ENCODE peak calls at places on chromosomes 2 and 18, in six cellular contexts. K is sigmoid colon, R is hepatocyte, E is tibial artery, N is right atrium auricular region, Z is IMR-90. I is an unnamed sample. For H3K9me3, the result is how much of the 10 kb centered on the place peaks cover.

GRCh38 chr2:197307933-197308521 is 2.6 kb downstream of the ANKRD44 start:
- DNase-seq in K (no peak), R (no peak), E (no peak), N (no peak), Z (no peak), I (no peak)

GRCh38 chr2:160859086-160859485 is 301.1 kb upstream of the TANK start:
- DNase-seq in K (no peak), R (peak), E (no peak), N (no peak), Z (no peak), I (no peak)

GRCh38 chr2:186891219-186891621 is 42.2 kb upstream of the ZSWIM2 start:
- DNase-seq in K (no peak), R (no peak), E (no peak), N (no peak), Z (no peak), I (no peak)

GRCh38 chr2:64875368-64875767 is 113.8 kb upstream of the SLC1A4 start:
- DNase-seq in K (no peak), R (no peak), E (no peak), N (no peak), Z (no peak), I (no peak)

GRCh38 chr2:46780411-46780800 is 135.2 kb downstream of the MCFD2 start:
- DNase-seq in K (peak), R (no peak), E (no peak), N (no peak), Z (no peak), I (no peak)

GRCh38 chr18:48639772-48640432 is 101.1 kb downstream of the CTIF start:
- DNase-seq in K (no peak), R (no peak), E (no peak), N (no peak), Z (no peak), I (no peak)

GRCh38 chr2:132416080-132416911 is at the start of gene GPR39:
- DNase-seq in K (peak), R (peak), E (peak), N (peak), Z (peak), I (peak)

GRCh38 chr18:55328301-55328700 is 259.7 kb downstream of the TCF4 start:
- DNase-seq in K (no peak), R (no peak), E (no peak), N (no peak), Z (peak), I (no peak)

GRCh38 chr2:39930175-39930926 is 151.3 kb upstream of the THUMPD2 start:
- DNase-seq in K (no peak), R (no peak), E (no peak), N (no peak), Z (no peak), I (no peak)

GRCh38 chr2:181959508-181959907 is 26.1 kb upstream of the PPP1R1C start:
- DNase-seq in K (no peak), R (no peak), E (no peak), N (no peak), Z (peak), I (no peak)

GRCh38 chr18:63025251-63025710 is 294.3 kb downstream of the BCL2 start:
- DNase-seq in K (no peak), R (peak), E (no peak), N (no peak), Z (no peak), I (no peak)

GRCh38 chr2:237863659-237864029 is 4.2 kb downstream of the RAMP1 start:
- DNase-seq in K (no peak), R (no peak), E (no peak), N (no peak), Z (no peak), I (no peak)

GRCh38 chr2:15620857-15621471 is 29.3 kb downstream of the DDX1 start:
- DNase-seq in K (no peak), R (no peak), E (no peak), N (no peak), Z (no peak), I (no peak)

GRCh38 chr2:85511008-85511895 is 27.7 kb upstream of the MAT2A start:
- DNase-seq in K (no peak), R (no peak), E (no peak), N (no peak), Z (peak), I (no peak)

GRCh38 chr2:174158003-174158402 is 90.3 kb downstream of the OLA1 start:
- DNase-seq in K (no peak), R (peak), E (no peak), N (no peak), Z (no peak), I (no peak)

GRCh38 chr2:237451582-237452469 is 35.2 kb upstream of the MLPH start:
- DNase-seq in K (no peak), R (no peak), E (no peak), N (no peak), Z (peak), I (no peak)

GRCh38 chr2:54073796-54074195 is 41.6 kb upstream of the ACYP2 start:
- DNase-seq in K (no peak), R (peak), E (no peak), N (no peak), Z (peak), I (no peak)

GRCh38 chr2:71609958-71610357 is 156.6 kb downstream of the DYSF start:
- DNase-seq in K (peak), R (peak), E (no peak), N (no peak), Z (peak), I (no peak)

GRCh38 chr18:48459471-48459870 is 50.3 kb upstream of the ZBTB7C start:
- DNase-seq in K (no peak), R (no peak), E (no peak), N (peak), Z (no peak), I (no peak)

GRCh38 chr2:127012868-127013267 is 94.1 kb downstream of the BIN1 start:
- DNase-seq in K (no peak), R (no peak), E (no peak), N (no peak), Z (peak), I (no peak)

GRCh38 chr2:69083126-69083733 is 70.3 kb downstream of the ANTXR1 start:
- DNase-seq in K (no peak), R (peak), E (no peak), N (no peak), Z (peak), I (no peak)

GRCh38 chr2:218980800-218981389 is 4.1 kb downstream of the FEV start:
- DNase-seq in K (peak), R (no peak), E (no peak), N (no peak), Z (no peak), I (no peak)

GRCh38 chr2:214557884-214558283 is 147.0 kb downstream of the VWC2L start:
- DNase-seq in K (no peak), R (peak), E (no peak), N (no peak), Z (no peak), I (no peak)

GRCh38 chr2:156345582-156345981 is 13.1 kb upstream of the NR4A2 start:
- DNase-seq in K (no peak), R (no peak), E (no peak), N (no peak), Z (no peak), I (no peak)

GRCh38 chr2:209763106-209763505 is 8.5 kb upstream of the UNC80 start:
- DNase-seq in K (no peak), R (no peak), E (no peak), N (no peak), Z (no peak), I (no peak)

GRCh38 chr2:24045511-24046508 is 1.4 kb downstream of the WDCP start:
- DNase-seq in K (no peak), R (no peak), E (no peak), N (no peak), Z (no peak), I (no peak)

GRCh38 chr2:117436697-117437096 is 377.8 kb upstream of the DDX18 start:
- DNase-seq in K (no peak), R (no peak), E (no peak), N (no peak), Z (no peak), I (no peak)

GRCh38 chr2:218500501-218501060 is 67.6 kb downstream of the USP37 start:
- DNase-seq in K (no peak), R (no peak), E (no peak), N (no peak), Z (no peak), I (no peak)

GRCh38 chr2:41899189-41899588 is 148.6 kb upstream of the PKDCC start:
- DNase-seq in K (no peak), R (peak), E (no peak), N (no peak), Z (peak), I (no peak)

GRCh38 chr2:74991977-74992376 is 33.5 kb downstream of the POLE4 start:
- DNase-seq in K (no peak), R (peak), E (no peak), N (no peak), Z (peak), I (no peak)

GRCh38 chr2:81007104-81007503 is 702.6 kb upstream of the LRRTM1 start:
- DNase-seq in K (no peak), R (no peak), E (no peak), N (no peak), Z (no peak), I (no peak)

DNA sequence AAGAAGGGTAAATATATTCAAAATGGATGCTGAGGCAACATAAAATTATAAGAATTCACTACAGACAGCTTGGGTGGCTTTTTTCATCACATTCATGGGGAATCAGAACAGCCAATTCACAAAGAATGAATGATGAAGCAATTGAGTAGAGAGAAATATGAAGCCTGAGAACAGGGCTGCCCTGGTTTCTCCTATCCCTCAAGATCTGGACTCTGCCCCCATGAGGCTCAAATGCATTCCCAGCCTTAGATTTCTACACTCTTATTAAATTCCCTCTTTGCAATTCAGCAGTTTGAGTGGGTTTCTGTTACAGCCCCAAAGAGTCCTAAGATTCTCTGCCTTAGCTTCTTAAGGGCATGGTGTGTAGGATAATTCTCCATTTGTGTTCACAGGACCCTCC is 172.5 kb downstream of the MAIP1 start:
- DNase-seq in K (no peak), R (peak), E (no peak), N (no peak), Z (peak), I (peak)
- TF ChIP-seq CTCF in K (no peak), R (no peak), E (no peak), N (no peak), Z (peak), I (peak)

DNA sequence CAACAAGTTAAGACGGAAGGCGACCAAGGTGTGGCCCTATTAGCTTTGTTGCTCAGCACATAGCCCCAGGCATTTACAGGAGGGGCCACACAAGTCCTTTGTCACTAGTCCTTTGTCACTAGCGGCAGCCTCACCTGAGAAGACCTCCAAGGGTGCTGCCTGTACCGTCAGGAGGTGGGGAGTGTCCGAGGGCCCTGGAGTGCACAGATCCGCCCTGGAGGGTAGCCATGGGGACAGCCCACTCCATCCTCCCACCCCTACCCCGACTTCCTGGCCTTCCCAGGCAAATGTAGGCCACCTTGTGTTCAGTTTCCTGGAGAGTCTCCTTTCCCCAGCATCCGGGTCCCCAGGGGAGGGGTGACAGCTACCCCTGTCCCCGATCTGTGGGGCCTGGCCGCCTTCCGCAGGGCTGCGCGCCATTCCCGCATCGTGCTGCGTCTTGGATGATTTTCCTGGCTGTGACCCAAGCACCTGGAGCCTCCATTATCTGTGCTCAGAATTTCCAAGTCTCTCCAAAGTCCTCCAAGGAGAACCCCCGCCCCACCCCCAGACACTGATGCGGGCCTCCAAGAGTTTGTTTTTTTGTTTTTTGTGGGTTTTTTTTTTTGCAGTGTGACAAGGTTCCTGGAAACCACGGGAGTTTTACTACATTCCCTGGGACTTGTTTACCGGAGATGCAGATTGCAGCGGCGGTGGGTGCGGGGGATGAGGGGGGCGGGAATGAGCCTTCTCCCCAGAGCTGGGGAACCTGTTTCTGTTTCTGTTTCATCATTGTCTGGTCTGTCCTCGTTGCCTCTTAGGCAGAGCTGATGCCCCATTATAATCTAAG is 28.6 kb downstream of the TEX44 start:
- DNase-seq in K (peak), R (peak), E (no peak), N (no peak), Z (no peak), I (no peak)
- H3K27ac ChIP-seq in K (peak), R (peak), E (no peak), N (peak), Z (no peak), I (no peak)

DNA sequence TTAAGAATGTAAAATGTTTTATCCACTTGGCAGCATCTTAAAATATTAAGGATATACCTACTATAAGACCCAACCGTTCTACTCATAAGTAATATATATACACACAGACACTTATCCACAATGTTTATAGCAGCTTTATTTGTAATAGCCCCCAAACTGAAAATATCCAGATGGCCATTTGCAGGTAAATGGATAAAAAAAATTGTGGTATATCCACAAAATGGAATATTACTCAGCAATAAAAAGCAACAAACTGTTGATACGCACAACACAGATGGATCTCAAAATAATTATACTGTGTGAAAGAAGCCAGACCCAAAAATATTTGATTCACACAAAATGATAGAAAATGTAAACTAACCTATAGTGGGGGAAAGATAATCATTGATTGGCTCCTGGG is 122.0 kb downstream of the ARHGAP28 start:
- DNase-seq in K (no peak), R (no peak), E (no peak), N (no peak), Z (no peak), I (no peak)
- H3K9me3 ChIP-seq in K (under half), R (under half), E (under half), N (under half), Z (under half), I (under half)

GRCh38 chr18:45025108-45025471 is 344.4 kb downstream of the SETBP1 start:
- DNase-seq in K (no peak), R (no peak), E (no peak), N (no peak), Z (no peak), I (no peak)

GRCh38 chr18:45024357-45025107 is 343.8 kb downstream of the SETBP1 start:
- DNase-seq in K (no peak), R (no peak), E (no peak), N (no peak), Z (no peak), I (no peak)

DNA sequence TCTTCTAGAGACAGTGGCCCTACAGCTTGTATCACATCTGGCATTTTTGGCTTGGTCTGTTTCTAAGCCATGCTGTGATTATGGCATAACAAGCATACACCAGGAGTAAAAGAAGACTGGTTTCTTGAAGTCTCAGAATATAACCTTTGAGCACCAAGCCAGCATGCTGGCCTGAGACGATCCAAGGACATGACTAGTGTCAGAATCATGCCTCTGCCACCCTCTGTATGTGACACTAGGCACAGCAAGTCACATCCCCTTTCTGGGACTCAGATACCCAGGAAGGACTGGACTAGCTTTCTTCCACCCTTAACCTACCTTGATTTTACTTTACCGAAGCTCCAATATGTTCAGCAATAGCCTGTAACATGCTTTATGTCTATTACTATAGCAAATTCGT is 345.5 kb downstream of the SETBP1 start:
- DNase-seq in K (no peak), R (no peak), E (no peak), N (no peak), Z (no peak), I (no peak)
- TF ChIP-seq CTCF in K (no peak), R (no peak), E (no peak), N (no peak), Z (no peak), I (no peak)

GRCh38 chr2:176096986-176097819 is 2.4 kb upstream of the HOXD12 start:
- DNase-seq in K (peak), R (peak), E (peak), N (no peak), Z (peak), I (peak)
- H3K27ac ChIP-seq in K (peak), R (peak), E (no peak), N (no peak), Z (no peak), I (no peak)

GRCh38 chr18:73407506-73407905 is 539.7 kb upstream of the NETO1 start:
- DNase-seq in K (no peak), R (no peak), E (no peak), N (no peak), Z (peak), I (no peak)

GRCh38 chr18:73409242-73409641 is 541.5 kb upstream of the NETO1 start:
- DNase-seq in K (no peak), R (no peak), E (no peak), N (no peak), Z (peak), I (no peak)

GRCh38 chr18:73414069-73414468 is 546.3 kb upstream of the NETO1 start:
- DNase-seq in K (no peak), R (no peak), E (no peak), N (no peak), Z (no peak), I (no peak)

GRCh38 chr18:73408434-73408833 is 540.6 kb upstream of the NETO1 start:
- DNase-seq in K (no peak), R (no peak), E (no peak), N (no peak), Z (peak), I (no peak)
- H3K9me3 ChIP-seq in K (under half), R (under half), E (under half), N (under half), Z (under half), I (under half)

GRCh38 chr2:33033524-33034150 is 86.9 kb downstream of the LTBP1 start:
- DNase-seq in K (no peak), R (peak), E (no peak), N (no peak), Z (peak), I (peak)
- TF ChIP-seq CTCF in K (peak), R (peak), E (peak), N (peak), Z (peak), I (peak)

GRCh38 chr18:58224425-58224750 is 180.4 kb downstream of the NEDD4L start:
- DNase-seq in K (no peak), R (no peak), E (no peak), N (no peak), Z (no peak), I (no peak)

GRCh38 chr18:58223717-58224424 is 179.8 kb downstream of the NEDD4L start:
- DNase-seq in K (no peak), R (peak), E (no peak), N (peak), Z (peak), I (peak)

GRCh38 chr18:58227361-58227930 is 183.4 kb downstream of the NEDD4L start:
- DNase-seq in K (no peak), R (no peak), E (no peak), N (no peak), Z (no peak), I (no peak)

GRCh38 chr18:58226476-58226875 is 182.4 kb downstream of the NEDD4L start:
- DNase-seq in K (no peak), R (no peak), E (no peak), N (no peak), Z (no peak), I (no peak)

GRCh38 chr18:58225101-58225500 is 181.1 kb downstream of the NEDD4L start:
- DNase-seq in K (no peak), R (no peak), E (no peak), N (no peak), Z (no peak), I (no peak)
- H3K27ac ChIP-seq in K (no peak), R (peak), E (no peak), N (peak), Z (no peak), I (no peak)

GRCh38 chr2:105879798-105880300 is 135.1 kb downstream of the NCK2 start:
- DNase-seq in K (no peak), R (no peak), E (no peak), N (no peak), Z (no peak), I (no peak)

GRCh38 chr2:105882920-105883319 is 138.2 kb downstream of the NCK2 start:
- DNase-seq in K (no peak), R (no peak), E (no peak), N (no peak), Z (no peak), I (no peak)

GRCh38 chr2:105879106-105879797 is 134.5 kb downstream of the NCK2 start:
- DNase-seq in K (no peak), R (no peak), E (no peak), N (no peak), Z (no peak), I (no peak)

GRCh38 chr2:105881286-105882136 is 136.8 kb downstream of the NCK2 start:
- DNase-seq in K (no peak), R (no peak), E (no peak), N (no peak), Z (no peak), I (no peak)

DNA sequence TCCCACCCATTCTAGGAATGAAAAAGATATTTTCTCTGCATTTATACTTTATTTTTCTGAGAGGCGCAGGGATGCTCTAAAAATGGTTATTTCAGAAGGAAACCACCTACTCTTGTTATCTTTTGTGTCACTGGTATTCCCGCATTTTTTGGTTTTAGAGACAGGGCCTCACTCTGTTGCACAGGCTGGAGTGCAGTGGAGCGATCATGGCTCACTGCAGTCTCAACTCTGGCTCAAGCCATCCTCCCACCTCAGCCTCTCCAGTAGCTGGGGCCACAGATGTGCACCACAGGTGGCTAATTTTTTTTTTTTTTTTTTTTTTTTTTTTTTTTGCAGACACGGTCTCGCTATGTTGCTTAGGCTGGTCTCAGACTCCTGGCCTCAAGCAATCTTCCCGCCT is 135.9 kb downstream of the NCK2 start:
- DNase-seq in K (no peak), R (no peak), E (no peak), N (no peak), Z (no peak), I (no peak)
- H3K9me3 ChIP-seq in K (under half), R (under half), E (under half), N (under half), Z (under half), I (under half)